ENCODE peak calls at places on chromosome 16, in four cellular contexts. Y is tibial artery, U is GM20000, B is endodermal cell. D is an unnamed sample.

GRCh38 chr16:54939537-54940278 is 9.0 kb downstream of the IRX5 start:
- DNase-seq in Y (no peak), U (no peak), B (peak), D (no peak)

GRCh38 chr16:57948027-57948426 is 22.9 kb downstream of the CNGB1 start:
- DNase-seq in B (no peak), U (no peak), Y (no peak), D (no peak)

GRCh38 chr16:75501359-75501758 is 6.1 kb upstream of the CHST6 start:
- DNase-seq in B (no peak), U (no peak), Y (no peak), D (no peak)

GRCh38 chr16:7449306-7449705 is 116.7 kb downstream of the RBFOX1 start:
- DNase-seq in Y (no peak), B (no peak), U (no peak), D (no peak)

GRCh38 chr16:11667824-11668589 is at the start of gene SNN:
- DNase-seq in B (peak), Y (peak), U (peak), D (peak)

GRCh38 chr16:14372471-14372870 is 257.6 kb downstream of the PARN start:
- DNase-seq in U (no peak), Y (no peak), B (no peak), D (no peak)

GRCh38 chr16:23148513-23149266 is 562 bp downstream of the USP31 start:
- DNase-seq in Y (peak), U (peak), B (peak), D (peak)

GRCh38 chr16:86874141-86874540 is 295.8 kb downstream of the FOXL1 start:
- DNase-seq in U (peak), B (peak), Y (no peak), D (no peak)

GRCh38 chr16:56513972-56514371 is 5.9 kb downstream of the BBS2 start:
- DNase-seq in B (peak), Y (no peak), U (peak), D (peak)

GRCh38 chr16:54587176-54587515 is 300.6 kb upstream of the IRX3 start:
- DNase-seq in U (no peak), Y (no peak), B (no peak), D (no peak)

GRCh38 chr16:62755938-62756337 is 719.7 kb upstream of the CDH8 start:
- DNase-seq in U (no peak), Y (no peak), B (no peak), D (no peak)

GRCh38 chr16:17357302-17358062 is 113.3 kb downstream of the XYLT1 start:
- DNase-seq in U (no peak), B (no peak), Y (no peak), D (no peak)

GRCh38 chr16:53614346-53614745 is 89.3 kb downstream of the RPGRIP1L start:
- DNase-seq in B (no peak), Y (no peak), U (no peak), D (no peak)

GRCh38 chr16:1857433-1858097 is 14.4 kb downstream of the MEIOB start:
- DNase-seq in B (no peak), Y (no peak), U (no peak), D (no peak)

GRCh38 chr16:77223184-77223583 is 24.0 kb downstream of the SYCE1L start:
- DNase-seq in U (no peak), B (peak), Y (no peak), D (no peak)
- TF ChIP-seq CTCF in U (no peak), B (peak), Y (no peak), D (peak)

GRCh38 chr16:35557731-35558130 is 2098.3 kb downstream of the TP53TG3F start:
- DNase-seq in Y (no peak), U (no peak), B (no peak), D (no peak)
- TF ChIP-seq CTCF in Y (no peak), U (no peak), B (no peak), D (no peak)

GRCh38 chr16:10594312-10594950 is 14.0 kb upstream of the EMP2 start:
- DNase-seq in Y (no peak), U (no peak), B (no peak), D (no peak)
- TF ChIP-seq CTCF in Y (no peak), U (no peak), B (no peak), D (no peak)

GRCh38 chr16:26729917-26730541 is 336.7 kb upstream of the C16orf82 start:
- DNase-seq in Y (no peak), B (no peak), U (no peak), D (no peak)
- TF ChIP-seq CTCF in Y (no peak), B (no peak), U (no peak), D (no peak)

DNA sequence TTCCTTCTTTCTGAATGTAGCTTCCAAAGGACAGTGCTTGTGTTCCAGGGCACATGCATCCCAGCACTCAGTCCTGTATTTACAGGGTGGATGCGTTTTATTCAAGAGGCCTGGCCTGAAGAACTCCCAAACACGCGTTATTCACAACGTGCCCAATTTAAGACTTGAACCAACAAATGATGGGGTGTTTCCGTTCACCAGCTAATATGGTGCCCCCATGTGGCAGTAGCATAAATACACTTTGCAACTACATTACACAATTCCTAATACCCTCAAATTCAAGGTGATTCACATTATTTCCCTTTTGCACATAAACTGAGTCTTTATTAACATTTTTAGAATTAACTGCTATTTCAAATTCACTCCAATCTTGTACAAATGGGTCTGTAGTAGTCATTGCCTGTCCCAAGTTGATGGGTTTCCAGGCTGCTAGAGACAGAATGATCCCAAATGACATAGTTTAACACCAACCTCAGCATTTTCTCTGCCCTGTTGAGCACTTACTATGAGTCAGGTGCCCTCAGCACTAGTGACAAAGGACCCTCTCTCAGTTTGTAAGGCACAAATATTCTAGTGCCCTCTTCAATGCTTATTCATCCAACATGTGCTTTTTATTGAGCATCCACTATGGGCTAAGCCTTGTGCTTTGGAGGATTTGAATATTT is 26.9 kb downstream of the HSD17B2 start:
- DNase-seq in U (peak), Y (no peak), B (no peak), D (peak)
- TF ChIP-seq CTCF in U (peak), Y (peak), B (peak), D (peak)

GRCh38 chr16:3983081-3983520 is 102.6 kb upstream of the CREBBP start:
- DNase-seq in B (peak), U (peak), Y (peak), D (peak)
- TF ChIP-seq CTCF in B (peak), U (peak), Y (peak), D (peak)

DNA sequence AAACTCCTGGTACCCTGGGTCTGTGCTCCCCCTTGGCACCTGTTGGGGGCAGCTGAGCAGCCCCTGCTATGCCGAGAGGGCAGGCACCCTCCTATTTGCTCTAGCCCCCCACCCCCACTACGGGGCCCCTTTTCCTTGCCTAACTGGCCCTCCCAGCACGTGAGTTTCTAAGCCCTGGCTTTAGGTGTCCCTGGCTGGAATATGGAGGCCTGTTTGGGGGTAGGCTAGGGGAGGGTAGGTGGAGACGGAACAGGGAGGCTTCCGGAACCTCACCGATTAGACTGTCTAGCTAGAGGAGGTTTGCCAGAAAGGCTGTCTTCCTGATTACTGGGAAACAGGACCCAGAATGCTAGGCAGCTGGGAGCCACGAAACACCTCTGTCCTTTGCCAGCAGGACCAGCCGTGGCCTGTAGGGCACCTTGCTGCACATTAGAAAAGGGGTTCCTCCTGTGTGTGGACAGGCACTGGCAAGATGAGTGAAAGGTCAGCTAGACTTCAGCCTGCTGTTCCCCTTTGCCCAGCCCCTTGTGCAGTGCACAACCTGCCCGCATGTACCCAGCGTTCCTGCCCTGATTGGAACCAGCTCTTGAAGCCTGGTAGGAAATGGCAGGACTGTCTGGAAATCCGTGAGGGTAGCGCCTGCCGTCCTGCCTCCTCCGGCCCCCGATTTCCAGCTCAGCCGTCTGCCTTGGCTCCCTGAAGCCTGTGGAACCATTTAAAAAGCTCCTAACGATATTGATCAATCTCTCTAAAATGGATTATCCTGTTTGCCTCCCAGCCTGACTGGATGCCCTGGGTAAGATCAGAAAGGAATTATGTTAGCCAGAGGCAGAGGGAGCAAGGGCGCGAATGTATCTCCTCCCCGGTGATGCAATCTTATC is 83.4 kb upstream of the GSE1 start:
- DNase-seq in B (no peak), Y (no peak), U (no peak), D (no peak)
- TF ChIP-seq CTCF in B (peak), Y (no peak), U (no peak), D (no peak)

D was measured in fibroblast of villous mesenchyme.